ENCODE peak calls at places on chromosomes 7 and 10, in nine cellular contexts. P, B, W, G, X, Z, H, E and K are unnamed samples.

GRCh38 chr7:81260152-81260551 is 341.3 kb upstream of the SEMA3C start:
- DNase-seq in G (no peak), B (no peak), E (no peak), X (no peak), Z (no peak), W (no peak), H (no peak), P (no peak), K (no peak)

GRCh38 chr10:131170042-131170983 is 141.2 kb downstream of the TCERG1L start:
- DNase-seq in G (no peak), W (no peak), E (no peak), Z (no peak), H (peak; percentile 36), B (no peak), X (no peak), P (no peak), K (peak; percentile 23)

GRCh38 chr7:96238976-96239766 is 82.7 kb downstream of the SLC25A13 start:
- DNase-seq in B (no peak), G (no peak), W (no peak), H (no peak), E (no peak), X (peak; percentile 32), P (no peak), Z (no peak), K (no peak)

GRCh38 chr10:119776536-119776935 is 50.7 kb downstream of the INPP5F start:
- DNase-seq in E (no peak), G (no peak), W (no peak), H (no peak), X (no peak), Z (no peak), P (no peak), B (no peak), K (no peak)

GRCh38 chr7:71626206-71626605 is 494.3 kb downstream of the GALNT17 start:
- DNase-seq in Z (no peak), E (no peak), X (no peak), W (no peak), G (no peak), H (no peak), B (no peak), P (no peak), K (no peak)

GRCh38 chr10:96365571-96365970 is 6.8 kb upstream of the OPALIN start:
- DNase-seq in G (no peak), E (no peak), B (no peak), W (no peak), P (no peak), X (no peak), H (no peak), Z (no peak), K (no peak)

GRCh38 chr7:130274983-130275649 is 8.5 kb downstream of the CPA2 start:
- DNase-seq in P (no peak), Z (no peak), H (no peak), B (no peak), X (no peak), G (no peak), E (no peak), W (no peak), K (no peak)

GRCh38 chr10:21495002-21495685 is 30.3 kb downstream of the SKIDA1 start:
- DNase-seq in H (no peak), P (no peak), G (no peak), B (no peak), Z (peak; percentile 67), E (no peak), X (peak; percentile 41), W (no peak), K (no peak)

GRCh38 chr10:78727728-78728127 is 341.0 kb upstream of the ZMIZ1 start:
- DNase-seq in G (no peak), E (no peak), W (no peak), P (no peak), Z (peak; percentile 67), B (no peak), H (no peak), X (no peak), K (no peak)

GRCh38 chr7:123355576-123356195 is 155.9 kb upstream of the SLC13A1 start:
- DNase-seq in H (no peak), Z (no peak), G (no peak), P (no peak), X (no peak), B (peak; percentile 26), W (no peak), E (no peak), K (no peak)

GRCh38 chr10:20858292-20859124 is 38.6 kb downstream of the NEBL start:
- DNase-seq in P (peak; percentile 33), G (no peak), H (no peak), W (no peak), Z (peak; percentile 10), E (no peak), B (peak; percentile 8), X (peak; percentile 49), K (no peak)

GRCh38 chr7:134693256-134693655 is 46.6 kb downstream of the BPGM start:
- DNase-seq in G (no peak), W (no peak), X (no peak), H (no peak), B (no peak), P (no peak), Z (no peak), E (no peak), K (no peak)

GRCh38 chr7:134696261-134696660 is 49.6 kb downstream of the BPGM start:
- DNase-seq in X (no peak), B (no peak), P (no peak), Z (no peak), G (no peak), E (no peak), W (no peak), H (no peak), K (no peak)

GRCh38 chr7:134695321-134695860 is 48.7 kb downstream of the BPGM start:
- DNase-seq in G (no peak), P (no peak), Z (no peak), E (no peak), H (no peak), W (no peak), X (no peak), B (no peak), K (no peak)

GRCh38 chr7:134694767-134695166 is 48.1 kb downstream of the BPGM start:
- DNase-seq in X (no peak), W (no peak), E (no peak), P (no peak), B (no peak), G (no peak), Z (no peak), H (no peak), K (no peak)

DNA sequence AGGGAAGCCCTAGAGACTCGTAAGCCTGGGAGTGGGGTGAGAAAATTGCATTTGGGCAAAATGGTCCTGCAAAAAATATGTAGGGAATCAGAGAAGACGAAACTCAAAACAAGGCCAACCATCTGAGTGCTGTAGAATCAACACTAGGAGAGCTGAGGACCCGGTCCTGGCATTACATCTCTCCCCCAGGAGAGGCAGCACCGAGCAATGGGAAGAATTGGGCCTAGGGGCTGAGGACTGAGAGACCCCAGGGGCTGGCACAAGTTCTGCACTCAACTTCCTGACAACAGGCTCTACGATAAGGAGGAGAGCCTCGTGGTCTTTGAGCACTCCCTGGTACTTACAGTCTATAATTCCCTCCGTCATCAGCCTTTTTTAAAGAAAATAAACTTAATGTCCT is 47.6 kb downstream of the BPGM start:
- DNase-seq in P (peak; percentile 30), G (no peak), H (no peak), Z (peak; percentile 57), X (no peak), E (no peak), B (no peak), W (no peak), K (no peak)
- H3K4me1 ChIP-seq in P (no peaks in the 10 kb centered on the region), G (peaks cover 3% of the 10 kb centered on the region), H (peaks cover 21% of the 10 kb centered on the region), Z (peaks cover 49% of the 10 kb centered on the region), X (no peaks in the 10 kb centered on the region), E (peaks cover 12% of the 10 kb centered on the region), B (no peaks in the 10 kb centered on the region), W (peaks cover 11% of the 10 kb centered on the region), K (no peaks in the 10 kb centered on the region)

DNA sequence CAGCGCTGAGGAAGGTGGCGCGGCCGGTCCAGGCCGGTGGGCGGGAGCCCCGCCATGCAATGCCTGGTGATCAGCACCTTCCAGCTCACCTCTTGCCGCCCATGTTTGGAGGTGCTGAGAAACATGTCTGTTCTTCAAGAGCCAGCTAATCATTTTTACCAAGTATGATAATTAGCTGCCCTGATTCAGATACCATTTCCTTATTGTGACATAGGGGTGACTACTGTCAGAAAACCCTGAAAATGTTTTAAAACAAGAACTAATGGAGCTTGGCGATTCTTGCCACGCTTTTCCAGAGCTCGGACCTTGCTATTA is 33.5 kb upstream of the SFTPD start:
- DNase-seq in X (peak; percentile 7), E (no peak), H (no peak), B (no peak), Z (no peak), W (no peak), P (no peak), G (no peak), K (no peak)
- H3K27ac ChIP-seq in X (no peak overlapping the region), E (peak overlapping the region; percentile 88), H (peak overlapping the region; percentile 74), B (no peak overlapping the region), Z (no peak overlapping the region), W (peak overlapping the region; percentile 63), P (no peak overlapping the region), G (no peak overlapping the region), K (peak overlapping the region; percentile 52)

DNA sequence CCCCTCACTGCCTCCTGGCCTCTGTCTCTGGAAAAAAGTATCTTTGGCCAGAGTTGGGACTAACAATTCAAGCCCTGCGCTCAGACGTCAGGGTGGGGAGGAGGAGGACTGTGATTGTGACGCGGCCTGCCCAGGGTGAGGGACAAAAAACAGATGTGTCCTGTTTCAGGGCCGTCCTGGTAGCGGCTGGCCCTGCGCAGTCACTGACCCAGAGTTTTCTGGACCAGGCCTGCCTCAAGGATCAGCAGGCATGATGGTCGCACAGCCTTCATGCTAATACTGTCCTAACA is 110.1 kb downstream of the CYTH3 start:
- DNase-seq in W (peak; percentile 19), Z (peak; percentile 77), B (no peak), P (no peak), E (no peak), H (peak; percentile 85), G (no peak), X (no peak), K (no peak)
- TF ChIP-seq POLR2AphosphoS5 in W (no peak), Z (no peak), B (no peak), P (no peak), E (no peak), H (peak; percentile 48), G (no peak), X (no peak), K (peak; percentile 62)

DNA sequence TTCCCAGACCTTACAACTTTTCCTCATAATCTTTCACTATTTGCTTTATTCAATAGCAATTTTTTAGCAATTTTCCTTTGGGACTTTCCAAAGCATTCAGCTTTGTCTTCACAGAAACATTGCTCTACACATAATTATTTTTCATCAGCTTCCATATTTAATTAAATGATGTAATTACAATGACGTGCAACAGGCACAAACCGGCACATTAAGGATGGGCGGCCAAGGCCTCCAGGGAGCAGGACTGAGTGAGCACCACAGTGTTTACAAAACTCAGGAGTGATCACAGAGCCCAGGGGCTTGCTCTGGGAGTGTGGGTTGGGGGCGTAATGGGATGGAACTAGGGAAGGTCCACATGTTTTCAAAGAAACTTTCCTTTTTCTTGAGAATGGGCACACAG is 69.8 kb downstream of the MAD1L1 start:
- DNase-seq in W (no peak), P (no peak), Z (peak; percentile 79), G (no peak), X (no peak), E (no peak), H (no peak), B (no peak), K (no peak)
- H3K4me1 ChIP-seq in W (peaks cover 16% of the 10 kb centered on the region), P (peaks cover 7% of the 10 kb centered on the region), Z (no peaks in the 10 kb centered on the region), G (peaks cover 16% of the 10 kb centered on the region), X (no peaks in the 10 kb centered on the region), E (no peaks in the 10 kb centered on the region), H (peaks cover 48% of the 10 kb centered on the region), B (no peaks in the 10 kb centered on the region), K (peaks cover 14% of the 10 kb centered on the region)